ENCODE peak calls at places on chromosomes 12 and 14, in four cellular contexts. One of them, this sample, is unnamed.

GRCh38 chr14:72731252-72732020 is 162.5 kb downstream of the DPF3 start:
- DNase-seq in tibial nerve: no peak
- DNase-seq in astrocyte of the spinal cord: no peak
- DNase-seq in endodermal cell: no peak
- DNase-seq in this sample: no peak

GRCh38 chr12:122030427-122030825 is 8.7 kb downstream of the BCL7A start:
- DNase-seq in tibial nerve: no peak
- DNase-seq in astrocyte of the spinal cord: no peak
- DNase-seq in endodermal cell: no peak
- DNase-seq in this sample: no peak

GRCh38 chr14:100398044-100398443 is 74.9 kb downstream of the SLC25A47 start:
- DNase-seq in tibial nerve: no peak
- DNase-seq in astrocyte of the spinal cord: no peak
- DNase-seq in endodermal cell: no peak
- DNase-seq in this sample: no peak

GRCh38 chr14:25237845-25238244 is 187.9 kb upstream of the STXBP6 start:
- DNase-seq in tibial nerve: no peak
- DNase-seq in astrocyte of the spinal cord: no peak
- DNase-seq in endodermal cell: peak
- DNase-seq in this sample: peak

GRCh38 chr14:87175175-87175574 is 817.8 kb downstream of the GALC start:
- DNase-seq in tibial nerve: no peak
- DNase-seq in astrocyte of the spinal cord: no peak
- DNase-seq in endodermal cell: no peak
- DNase-seq in this sample: no peak

GRCh38 chr14:21057803-21058675 is at the start of gene RNASE8:
- DNase-seq in tibial nerve: no peak
- DNase-seq in astrocyte of the spinal cord: no peak
- DNase-seq in endodermal cell: no peak
- DNase-seq in this sample: no peak

GRCh38 chr12:1820191-1820599 is at the start of gene LRTM2:
- DNase-seq in tibial nerve: no peak
- DNase-seq in astrocyte of the spinal cord: no peak
- DNase-seq in endodermal cell: no peak
- DNase-seq in this sample: no peak

GRCh38 chr14:104441275-104442106 is 138.1 kb upstream of the C14orf180 start:
- DNase-seq in tibial nerve: peak
- DNase-seq in astrocyte of the spinal cord: no peak
- DNase-seq in endodermal cell: peak
- DNase-seq in this sample: no peak

GRCh38 chr14:68274722-68275121 is 455.1 kb downstream of the RAD51B start:
- DNase-seq in tibial nerve: no peak
- DNase-seq in astrocyte of the spinal cord: no peak
- DNase-seq in endodermal cell: no peak
- DNase-seq in this sample: no peak

GRCh38 chr12:76029982-76030377 is 1.6 kb downstream of the PHLDA1 start:
- DNase-seq in tibial nerve: no peak
- DNase-seq in astrocyte of the spinal cord: peak
- DNase-seq in endodermal cell: peak
- DNase-seq in this sample: peak

GRCh38 chr14:38199768-38200167 is 7.9 kb upstream of the SSTR1 start:
- DNase-seq in tibial nerve: no peak
- DNase-seq in astrocyte of the spinal cord: no peak
- DNase-seq in endodermal cell: no peak
- DNase-seq in this sample: peak

GRCh38 chr12:69500631-69501030 is 30.4 kb downstream of the FRS2 start:
- DNase-seq in tibial nerve: no peak
- DNase-seq in astrocyte of the spinal cord: peak
- DNase-seq in endodermal cell: no peak
- DNase-seq in this sample: peak

GRCh38 chr12:89418228-89418910 is 66.1 kb upstream of the DUSP6 start:
- DNase-seq in tibial nerve: no peak
- DNase-seq in astrocyte of the spinal cord: no peak
- DNase-seq in endodermal cell: no peak
- DNase-seq in this sample: no peak

GRCh38 chr12:28998662-28999120 is 150.4 kb upstream of the FAR2 start:
- DNase-seq in tibial nerve: peak
- DNase-seq in astrocyte of the spinal cord: peak
- DNase-seq in endodermal cell: peak
- DNase-seq in this sample: peak

GRCh38 chr12:101759396-101760047 is 20.3 kb upstream of the SYCP3 start:
- DNase-seq in tibial nerve: no peak
- DNase-seq in astrocyte of the spinal cord: peak
- DNase-seq in endodermal cell: no peak
- DNase-seq in this sample: peak

GRCh38 chr12:46365951-46366379 is 6.6 kb downstream of the SLC38A2 start:
- DNase-seq in tibial nerve: no peak
- DNase-seq in astrocyte of the spinal cord: peak
- DNase-seq in endodermal cell: no peak
- DNase-seq in this sample: peak

GRCh38 chr14:55450124-55450523 is 9.7 kb upstream of the TBPL2 start:
- DNase-seq in tibial nerve: no peak
- DNase-seq in astrocyte of the spinal cord: no peak
- DNase-seq in endodermal cell: no peak
- DNase-seq in this sample: no peak

GRCh38 chr12:71662861-71663560 is 637 bp downstream of the ZFC3H1 start:
- DNase-seq in tibial nerve: peak
- DNase-seq in astrocyte of the spinal cord: peak
- DNase-seq in endodermal cell: peak
- DNase-seq in this sample: peak

GRCh38 chr14:23147676-23148075 is 28.6 kb upstream of the CEBPE start:
- DNase-seq in tibial nerve: no peak
- DNase-seq in astrocyte of the spinal cord: peak
- DNase-seq in endodermal cell: no peak
- DNase-seq in this sample: peak

GRCh38 chr12:96218989-96219678 is 25.0 kb downstream of the ELK3 start:
- DNase-seq in tibial nerve: no peak
- DNase-seq in astrocyte of the spinal cord: no peak
- DNase-seq in endodermal cell: no peak
- DNase-seq in this sample: no peak

GRCh38 chr12:20865873-20866272 is 55.4 kb downstream of the SLCO1B3 start:
- DNase-seq in tibial nerve: no peak
- DNase-seq in astrocyte of the spinal cord: no peak
- DNase-seq in endodermal cell: no peak
- DNase-seq in this sample: peak

GRCh38 chr12:132131229-132131628 is 12.9 kb downstream of the DDX51 start:
- DNase-seq in tibial nerve: no peak
- DNase-seq in astrocyte of the spinal cord: no peak
- DNase-seq in endodermal cell: no peak
- DNase-seq in this sample: no peak

GRCh38 chr14:77903233-77903632 is 103.3 kb downstream of the ADCK1 start:
- DNase-seq in tibial nerve: no peak
- DNase-seq in astrocyte of the spinal cord: peak
- DNase-seq in endodermal cell: no peak
- DNase-seq in this sample: no peak

GRCh38 chr14:96038920-96039632 is at the start of gene C14orf132:
- DNase-seq in tibial nerve: peak
- DNase-seq in astrocyte of the spinal cord: peak
- DNase-seq in endodermal cell: peak
- DNase-seq in this sample: peak

GRCh38 chr14:62062645-62063044 is 300.4 kb downstream of the SNAPC1 start:
- DNase-seq in tibial nerve: no peak
- DNase-seq in astrocyte of the spinal cord: no peak
- DNase-seq in endodermal cell: no peak
- DNase-seq in this sample: no peak

GRCh38 chr12:56346663-56347062 is 8.0 kb downstream of the IL23A start:
- DNase-seq in tibial nerve: no peak
- DNase-seq in astrocyte of the spinal cord: no peak
- DNase-seq in endodermal cell: peak
- DNase-seq in this sample: no peak

GRCh38 chr12:113940929-113941486 is 25.1 kb downstream of the RBM19 start:
- DNase-seq in tibial nerve: no peak
- DNase-seq in astrocyte of the spinal cord: no peak
- DNase-seq in endodermal cell: no peak
- DNase-seq in this sample: no peak

GRCh38 chr14:34258318-34258717 is 203.7 kb downstream of the SPTSSA start:
- DNase-seq in tibial nerve: no peak
- DNase-seq in astrocyte of the spinal cord: peak
- DNase-seq in endodermal cell: no peak
- DNase-seq in this sample: peak

GRCh38 chr14:99936056-99936455 is 129.2 kb upstream of the EVL start:
- DNase-seq in tibial nerve: no peak
- DNase-seq in astrocyte of the spinal cord: peak
- DNase-seq in endodermal cell: no peak
- DNase-seq in this sample: no peak

GRCh38 chr14:76710093-76711010 is 50.9 kb upstream of the VASH1 start:
- DNase-seq in tibial nerve: peak
- DNase-seq in astrocyte of the spinal cord: peak
- DNase-seq in endodermal cell: peak
- DNase-seq in this sample: peak

GRCh38 chr14:51368721-51369163 is 128.7 kb downstream of the TMX1 start:
- DNase-seq in tibial nerve: peak
- DNase-seq in astrocyte of the spinal cord: peak
- DNase-seq in endodermal cell: no peak
- DNase-seq in this sample: peak

GRCh38 chr12:5033883-5034282 is 9.8 kb upstream of the KCNA5 start:
- DNase-seq in tibial nerve: no peak
- DNase-seq in astrocyte of the spinal cord: no peak
- DNase-seq in endodermal cell: no peak
- DNase-seq in this sample: no peak

GRCh38 chr12:6311822-6312528 is 1.5 kb downstream of the PLEKHG6 start:
- DNase-seq in tibial nerve: no peak
- DNase-seq in astrocyte of the spinal cord: no peak
- DNase-seq in endodermal cell: no peak
- DNase-seq in this sample: no peak

GRCh38 chr14:53331921-53332320 is 178.8 kb upstream of the DDHD1 start:
- DNase-seq in tibial nerve: no peak
- DNase-seq in astrocyte of the spinal cord: no peak
- DNase-seq in endodermal cell: no peak
- DNase-seq in this sample: no peak

GRCh38 chr12:106841471-106842302 is 67.2 kb downstream of the RIC8B start:
- DNase-seq in tibial nerve: peak
- DNase-seq in astrocyte of the spinal cord: peak
- DNase-seq in endodermal cell: peak
- DNase-seq in this sample: peak

GRCh38 chr12:56029166-56029519 is 8.3 kb downstream of the IKZF4 start:
- DNase-seq in tibial nerve: no peak
- DNase-seq in astrocyte of the spinal cord: peak
- DNase-seq in endodermal cell: no peak
- DNase-seq in this sample: peak

GRCh38 chr12:9868951-9869306 is 225 bp downstream of the CLEC2B start:
- DNase-seq in tibial nerve: no peak
- DNase-seq in astrocyte of the spinal cord: peak
- DNase-seq in endodermal cell: no peak
- DNase-seq in this sample: no peak

GRCh38 chr14:89617471-89618291 is 200.6 kb upstream of the FOXN3 start:
- DNase-seq in tibial nerve: peak
- DNase-seq in astrocyte of the spinal cord: peak
- DNase-seq in endodermal cell: peak
- DNase-seq in this sample: peak

GRCh38 chr14:105200641-105201040 is 19.5 kb upstream of the NUDT14 start:
- DNase-seq in tibial nerve: no peak
- DNase-seq in astrocyte of the spinal cord: no peak
- DNase-seq in endodermal cell: no peak
- DNase-seq in this sample: no peak

GRCh38 chr12:132495165-132495544 is 5.2 kb downstream of the FBRSL1 start:
- DNase-seq in tibial nerve: no peak
- DNase-seq in astrocyte of the spinal cord: no peak
- DNase-seq in endodermal cell: no peak
- DNase-seq in this sample: no peak

GRCh38 chr14:60642270-60642789 is 6.9 kb downstream of the SIX1 start:
- DNase-seq in tibial nerve: no peak
- DNase-seq in astrocyte of the spinal cord: no peak
- DNase-seq in endodermal cell: peak
- DNase-seq in this sample: no peak
- H3K4me3 ChIP-seq in tibial nerve: peak
- H3K4me3 ChIP-seq in astrocyte of the spinal cord: peak
- H3K4me3 ChIP-seq in endodermal cell: no peak
- H3K4me3 ChIP-seq in this sample: no peak

DNA sequence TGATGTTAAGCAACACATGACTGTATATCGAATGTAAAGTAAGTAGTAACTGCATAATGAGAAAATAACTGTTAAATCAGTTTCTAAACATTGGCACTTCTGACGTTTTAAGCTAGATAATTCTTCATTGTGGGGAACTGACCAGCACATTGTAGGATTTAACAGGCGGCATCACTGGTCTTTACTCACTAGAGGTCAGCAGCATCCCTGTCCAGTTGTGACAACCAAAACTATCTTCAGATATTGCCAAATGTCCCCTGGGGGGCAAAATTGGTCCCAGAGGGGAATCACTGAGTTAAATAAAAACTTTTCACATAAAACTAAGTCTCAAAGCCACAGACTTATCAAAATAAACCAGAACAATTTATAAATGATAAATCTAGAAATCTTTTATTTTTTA is 65.3 kb downstream of the BLTP3B start:
- DNase-seq in tibial nerve: peak
- DNase-seq in astrocyte of the spinal cord: no peak
- DNase-seq in endodermal cell: no peak
- DNase-seq in this sample: peak
- TF ChIP-seq CTCF in tibial nerve: no peak
- TF ChIP-seq CTCF in astrocyte of the spinal cord: peak
- TF ChIP-seq CTCF in endodermal cell: peak
- TF ChIP-seq CTCF in this sample: peak

DNA sequence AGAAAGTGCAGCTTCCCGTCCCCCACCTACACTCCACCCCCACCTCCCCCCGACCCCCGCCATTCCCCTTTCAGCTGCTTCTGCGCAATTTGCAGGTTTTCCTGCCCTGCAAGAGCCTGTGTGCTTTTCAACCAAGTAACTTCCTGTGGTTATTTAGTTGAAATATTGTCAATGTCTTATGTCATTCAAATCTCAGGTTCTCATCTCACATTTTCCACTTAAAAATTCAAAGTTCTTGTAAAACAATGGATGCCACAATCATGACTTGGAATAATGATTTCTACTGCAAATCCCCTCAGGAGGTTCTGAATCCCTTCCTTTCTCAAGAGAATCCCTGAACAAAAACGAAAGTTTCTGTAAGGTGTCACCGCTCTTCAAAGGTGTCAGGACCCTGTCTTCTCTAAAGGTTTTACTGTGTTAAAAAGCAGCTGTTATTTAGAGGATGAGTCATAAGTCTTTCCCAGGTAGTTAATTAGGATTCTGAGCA is 31.6 kb downstream of the WBP11 start:
- DNase-seq in tibial nerve: no peak
- DNase-seq in astrocyte of the spinal cord: no peak
- DNase-seq in endodermal cell: peak
- DNase-seq in this sample: no peak
- H3K4me3 ChIP-seq in tibial nerve: peak
- H3K4me3 ChIP-seq in astrocyte of the spinal cord: peak
- H3K4me3 ChIP-seq in endodermal cell: peak
- H3K4me3 ChIP-seq in this sample: no peak

GRCh38 chr14:65961004-65961403 is 525.2 kb upstream of the CCDC196 start:
- DNase-seq in tibial nerve: no peak
- DNase-seq in astrocyte of the spinal cord: peak
- DNase-seq in endodermal cell: peak
- DNase-seq in this sample: peak

GRCh38 chr14:65962952-65963351 is 523.2 kb upstream of the CCDC196 start:
- DNase-seq in tibial nerve: no peak
- DNase-seq in astrocyte of the spinal cord: no peak
- DNase-seq in endodermal cell: no peak
- DNase-seq in this sample: no peak

GRCh38 chr14:65966188-65966587 is 520.0 kb upstream of the CCDC196 start:
- DNase-seq in tibial nerve: no peak
- DNase-seq in astrocyte of the spinal cord: no peak
- DNase-seq in endodermal cell: peak
- DNase-seq in this sample: no peak
- TF ChIP-seq CTCF in tibial nerve: no peak
- TF ChIP-seq CTCF in astrocyte of the spinal cord: no peak
- TF ChIP-seq CTCF in endodermal cell: peak
- TF ChIP-seq CTCF in this sample: no peak

GRCh38 chr14:65098586-65098985 is 3.7 kb downstream of the MAX start:
- DNase-seq in tibial nerve: no peak
- DNase-seq in astrocyte of the spinal cord: peak
- DNase-seq in endodermal cell: no peak
- DNase-seq in this sample: peak
- H3K4me3 ChIP-seq in tibial nerve: peak
- H3K4me3 ChIP-seq in astrocyte of the spinal cord: no peak
- H3K4me3 ChIP-seq in endodermal cell: no peak
- H3K4me3 ChIP-seq in this sample: peak

This sample was measured in fibroblast of the aortic adventitia.